ENCODE peak calls at places on chromosome 12, in ten cellular contexts. U, B, W, N, X, K, F, O, L and T are unnamed samples.
A peak's percentile ranks its signal among the peaks of the same experiment; 100 is the strongest.

GRCh38 chr12:12954878-12955625 is 3.1 kb upstream of the GPRC5D start:
- DNase-seq in U (no peak), B (no peak), W (no peak), N (no peak), X (no peak), K (no peak), F (no peak), O (no peak), L (no peak), T (no peak)

GRCh38 chr12:54988402-54989054 is 4.0 kb upstream of the TESPA1 start:
- DNase-seq in U (no peak), B (peak; percentile 92), W (peak; percentile 26), N (peak; percentile 88), X (peak; percentile 79), K (peak; percentile 86), F (peak; percentile 40), O (no peak), L (no peak), T (no peak)

GRCh38 chr12:83700858-83701257 is 1014.2 kb downstream of the TMTC2 start:
- DNase-seq in U (peak; percentile 43), B (no peak), W (peak; percentile 74), N (no peak), X (no peak), K (no peak), F (no peak), O (no peak), L (no peak), T (no peak)

GRCh38 chr12:10395390-10395998 is 5.7 kb upstream of the KLRK1 start:
- DNase-seq in U (peak; percentile 52), B (no peak), W (peak; percentile 92), N (peak; percentile 71), X (peak; percentile 29), K (no peak), F (peak; percentile 59), O (no peak), L (no peak), T (no peak)

GRCh38 chr12:69469854-69470188 is 367 bp upstream of the FRS2 start:
- DNase-seq in U (no peak), B (no peak), W (no peak), N (no peak), X (no peak), K (no peak), F (no peak), O (no peak), L (no peak), T (no peak)

GRCh38 chr12:114221136-114221838 is 184.7 kb downstream of the TBX5 start:
- DNase-seq in U (no peak), B (peak; percentile 46), W (no peak), N (no peak), X (peak; percentile 28), K (no peak), F (no peak), O (no peak), L (no peak), T (no peak)

GRCh38 chr12:3303410-3304136 is 187.4 kb upstream of the PRMT8 start:
- DNase-seq in U (no peak), B (no peak), W (peak; percentile 64), N (no peak), X (no peak), K (no peak), F (peak; percentile 25), O (no peak), L (peak; percentile 73), T (no peak)

GRCh38 chr12:45987339-45987726 is 3.0 kb downstream of the SCAF11 start:
- DNase-seq in U (no peak), B (no peak), W (no peak), N (no peak), X (no peak), K (no peak), F (no peak), O (no peak), L (no peak), T (no peak)

GRCh38 chr12:62192486-62193250 is 67.5 kb upstream of the USP15 start:
- DNase-seq in U (peak; percentile 66), B (peak; percentile 15), W (peak; percentile 85), N (peak; percentile 59), X (peak; percentile 47), K (peak; percentile 71), F (peak; percentile 86), O (peak; percentile 37), L (peak; percentile 86), T (no peak)

GRCh38 chr12:62191747-62192485 is 68.3 kb upstream of the USP15 start:
- DNase-seq in U (peak; percentile 34), B (no peak), W (no peak), N (peak; percentile 56), X (no peak), K (no peak), F (peak; percentile 34), O (peak; percentile 21), L (peak; percentile 10), T (peak; percentile 37)

GRCh38 chr12:62194031-62194430 is 66.2 kb upstream of the USP15 start:
- DNase-seq in U (no peak), B (no peak), W (no peak), N (no peak), X (no peak), K (no peak), F (no peak), O (no peak), L (no peak), T (no peak)

GRCh38 chr12:62190921-62191746 is 69.1 kb upstream of the USP15 start:
- DNase-seq in U (no peak), B (peak; percentile 15), W (no peak), N (no peak), X (no peak), K (no peak), F (peak; percentile 11), O (no peak), L (peak; percentile 26), T (peak; percentile 58)

GRCh38 chr12:62190081-62190480 is 70.1 kb upstream of the USP15 start:
- DNase-seq in U (no peak), B (no peak), W (no peak), N (no peak), X (no peak), K (no peak), F (no peak), O (no peak), L (peak; percentile 3), T (no peak)
- H3K27me3 ChIP-seq in U (peaks cover 36% of the 10 kb centered on the region), B (peaks cover 54% of the 10 kb centered on the region), W (peaks cover 19% of the 10 kb centered on the region), N (peaks cover 48% of the 10 kb centered on the region), X (peaks cover 67% of the 10 kb centered on the region), K (peaks cover 14% of the 10 kb centered on the region), F (peaks cover 63% of the 10 kb centered on the region), O (peaks cover 15% of the 10 kb centered on the region), L (peaks cover 56% of the 10 kb centered on the region), T (peaks cover 64% of the 10 kb centered on the region)

GRCh38 chr12:58174316-58174715 is 232.9 kb downstream of the ATP23 start:
- DNase-seq in U (no peak), B (no peak), W (no peak), N (no peak), X (no peak), K (no peak), F (no peak), O (no peak), L (no peak), T (no peak)

GRCh38 chr12:58177366-58177765 is 236.0 kb downstream of the ATP23 start:
- DNase-seq in U (no peak), B (no peak), W (no peak), N (no peak), X (no peak), K (no peak), F (no peak), O (no peak), L (no peak), T (no peak)

GRCh38 chr12:58172433-58173073 is 231.2 kb downstream of the ATP23 start:
- DNase-seq in U (no peak), B (no peak), W (no peak), N (no peak), X (no peak), K (no peak), F (no peak), O (no peak), L (no peak), T (no peak)

GRCh38 chr12:58171914-58172313 is 230.5 kb downstream of the ATP23 start:
- DNase-seq in U (peak; percentile 45), B (no peak), W (no peak), N (no peak), X (no peak), K (no peak), F (no peak), O (no peak), L (no peak), T (no peak)

GRCh38 chr12:58176296-58176869 is 235.0 kb downstream of the ATP23 start:
- DNase-seq in U (peak; percentile 3), B (no peak), W (peak; percentile 85), N (no peak), X (peak; percentile 29), K (no peak), F (peak; percentile 73), O (no peak), L (peak; percentile 68), T (no peak)
- TF ChIP-seq CTCF in U (peak; percentile 65), B (peak; percentile 69), W (peak; percentile 82), N (no peak), X (peak; percentile 20), K (peak; percentile 54), F (peak; percentile 54), O (no peak), L (peak; percentile 52), T (peak; percentile 42)

GRCh38 chr12:11904124-11904523 is 166.6 kb upstream of the BCL2L14 start:
- DNase-seq in U (no peak), B (no peak), W (no peak), N (no peak), X (no peak), K (no peak), F (no peak), O (no peak), L (no peak), T (no peak)

GRCh38 chr12:11902525-11902875 is 168.2 kb upstream of the BCL2L14 start:
- DNase-seq in U (no peak), B (no peak), W (no peak), N (no peak), X (no peak), K (no peak), F (no peak), O (no peak), L (no peak), T (no peak)

GRCh38 chr12:11897923-11898322 is 172.8 kb upstream of the BCL2L14 start:
- DNase-seq in U (no peak), B (no peak), W (no peak), N (no peak), X (no peak), K (no peak), F (no peak), O (no peak), L (no peak), T (no peak)

GRCh38 chr12:11906284-11906935 is 164.3 kb upstream of the BCL2L14 start:
- DNase-seq in U (peak; percentile 83), B (no peak), W (no peak), N (no peak), X (no peak), K (no peak), F (no peak), O (no peak), L (no peak), T (no peak)

GRCh38 chr12:11901687-11902524 is 168.8 kb upstream of the BCL2L14 start:
- DNase-seq in U (no peak), B (no peak), W (no peak), N (no peak), X (no peak), K (no peak), F (no peak), O (no peak), L (no peak), T (no peak)
- H3K4me3 ChIP-seq in U (no peak overlapping the region), B (no peak overlapping the region), W (no peak overlapping the region), N (no peak overlapping the region), X (no peak overlapping the region), K (no peak overlapping the region), F (no peak overlapping the region), O (no peak overlapping the region), L (no peak overlapping the region), T (no peak overlapping the region)

GRCh38 chr12:130016194-130016593 is 112.4 kb upstream of the TMEM132D start:
- DNase-seq in U (no peak), B (no peak), W (no peak), N (no peak), X (no peak), K (no peak), F (no peak), O (no peak), L (no peak), T (no peak)
- H3K27me3 ChIP-seq in U (peaks cover 4% of the 10 kb centered on the region), B (peaks cover 83% of the 10 kb centered on the region), W (peaks cover 13% of the 10 kb centered on the region), N (peaks cover 45% of the 10 kb centered on the region), X (peaks cover 21% of the 10 kb centered on the region), K (peaks cover 17% of the 10 kb centered on the region), F (peaks cover 15% of the 10 kb centered on the region), O (no peaks in the 10 kb centered on the region), L (peaks cover 37% of the 10 kb centered on the region), T (peaks cover 23% of the 10 kb centered on the region)